ENCODE peak calls at places on chromosome 12, in six cellular contexts. One of them, this sample, is unnamed.

GRCh38 chr12:45122776-45123380 is 72.0 kb upstream of the DBX2 start:
- DNase-seq in right atrium auricular region: no peak
- DNase-seq in HFF-Myc: peak
- DNase-seq in thoracic aorta: no peak
- DNase-seq in endothelial cell: peak
- DNase-seq in pancreas: no peak
- DNase-seq in this sample: no peak

GRCh38 chr12:124921200-124922008 is 7.0 kb upstream of the UBC start:
- DNase-seq in endothelial cell: peak
- DNase-seq in right atrium auricular region: no peak
- DNase-seq in thoracic aorta: no peak
- DNase-seq in HFF-Myc: no peak
- DNase-seq in pancreas: peak
- DNase-seq in this sample: peak

GRCh38 chr12:86669010-86669409 is 412.8 kb upstream of the MGAT4C start:
- DNase-seq in pancreas: no peak
- DNase-seq in right atrium auricular region: no peak
- DNase-seq in thoracic aorta: no peak
- DNase-seq in HFF-Myc: no peak
- DNase-seq in endothelial cell: no peak
- DNase-seq in this sample: no peak

GRCh38 chr12:75852143-75852542 is 179.4 kb downstream of the PHLDA1 start:
- DNase-seq in right atrium auricular region: no peak
- DNase-seq in thoracic aorta: no peak
- DNase-seq in pancreas: no peak
- DNase-seq in HFF-Myc: no peak
- DNase-seq in endothelial cell: no peak
- DNase-seq in this sample: no peak

GRCh38 chr12:124304314-124304790 is 9.5 kb downstream of the RFLNA start:
- DNase-seq in pancreas: no peak
- DNase-seq in thoracic aorta: no peak
- DNase-seq in right atrium auricular region: no peak
- DNase-seq in endothelial cell: no peak
- DNase-seq in HFF-Myc: no peak
- DNase-seq in this sample: no peak

GRCh38 chr12:124477109-124477915 is 90.1 kb downstream of the NCOR2 start:
- DNase-seq in endothelial cell: no peak
- DNase-seq in HFF-Myc: no peak
- DNase-seq in pancreas: no peak
- DNase-seq in thoracic aorta: no peak
- DNase-seq in right atrium auricular region: no peak
- DNase-seq in this sample: no peak

GRCh38 chr12:121957831-121958515 is 39.6 kb downstream of the CFAP251 start:
- DNase-seq in HFF-Myc: no peak
- DNase-seq in endothelial cell: no peak
- DNase-seq in thoracic aorta: no peak
- DNase-seq in right atrium auricular region: no peak
- DNase-seq in pancreas: no peak
- DNase-seq in this sample: no peak

GRCh38 chr12:8532045-8532444 is 8.7 kb downstream of the CLEC4E start:
- DNase-seq in endothelial cell: no peak
- DNase-seq in right atrium auricular region: no peak
- DNase-seq in thoracic aorta: no peak
- DNase-seq in pancreas: no peak
- DNase-seq in HFF-Myc: no peak
- DNase-seq in this sample: no peak

GRCh38 chr12:116370886-116371580 is 93.5 kb upstream of the MED13L start:
- DNase-seq in right atrium auricular region: no peak
- DNase-seq in pancreas: no peak
- DNase-seq in thoracic aorta: no peak
- DNase-seq in HFF-Myc: no peak
- DNase-seq in endothelial cell: no peak
- DNase-seq in this sample: no peak

GRCh38 chr12:109771746-109772621 is 58.4 kb downstream of the FAM222A start:
- DNase-seq in HFF-Myc: no peak
- DNase-seq in right atrium auricular region: no peak
- DNase-seq in pancreas: peak
- DNase-seq in thoracic aorta: no peak
- DNase-seq in endothelial cell: no peak
- DNase-seq in this sample: peak

GRCh38 chr12:121446760-121447159 is 46.8 kb downstream of the RNF34 start:
- DNase-seq in right atrium auricular region: no peak
- DNase-seq in HFF-Myc: no peak
- DNase-seq in pancreas: no peak
- DNase-seq in endothelial cell: no peak
- DNase-seq in thoracic aorta: no peak
- DNase-seq in this sample: no peak

GRCh38 chr12:112380663-112381420 is 1.4 kb downstream of the HECTD4 start:
- DNase-seq in pancreas: no peak
- DNase-seq in thoracic aorta: no peak
- DNase-seq in HFF-Myc: no peak
- DNase-seq in right atrium auricular region: peak
- DNase-seq in endothelial cell: peak
- DNase-seq in this sample: peak

GRCh38 chr12:42030588-42030987 is 114.1 kb downstream of the GXYLT1 start:
- DNase-seq in HFF-Myc: no peak
- DNase-seq in thoracic aorta: no peak
- DNase-seq in right atrium auricular region: no peak
- DNase-seq in endothelial cell: no peak
- DNase-seq in pancreas: no peak
- DNase-seq in this sample: no peak

GRCh38 chr12:19518209-19518608 is 78.9 kb downstream of the AEBP2 start:
- DNase-seq in thoracic aorta: no peak
- DNase-seq in endothelial cell: no peak
- DNase-seq in pancreas: no peak
- DNase-seq in right atrium auricular region: no peak
- DNase-seq in HFF-Myc: no peak
- DNase-seq in this sample: no peak

GRCh38 chr12:27285395-27285794 is 41.3 kb downstream of the STK38L start:
- DNase-seq in thoracic aorta: no peak
- DNase-seq in endothelial cell: no peak
- DNase-seq in pancreas: no peak
- DNase-seq in right atrium auricular region: no peak
- DNase-seq in HFF-Myc: no peak
- DNase-seq in this sample: no peak

GRCh38 chr12:109612975-109613502 is 39.4 kb downstream of the MVK start:
- DNase-seq in thoracic aorta: no peak
- DNase-seq in HFF-Myc: no peak
- DNase-seq in right atrium auricular region: no peak
- DNase-seq in pancreas: no peak
- DNase-seq in endothelial cell: no peak
- DNase-seq in this sample: no peak

GRCh38 chr12:10186299-10186698 is 7.5 kb downstream of the TMEM52B start:
- DNase-seq in right atrium auricular region: peak
- DNase-seq in endothelial cell: no peak
- DNase-seq in HFF-Myc: no peak
- DNase-seq in thoracic aorta: no peak
- DNase-seq in pancreas: no peak
- DNase-seq in this sample: no peak

GRCh38 chr12:52019123-52019770 is 12.5 kb downstream of the TAMALIN start:
- DNase-seq in pancreas: no peak
- DNase-seq in endothelial cell: no peak
- DNase-seq in HFF-Myc: no peak
- DNase-seq in right atrium auricular region: no peak
- DNase-seq in thoracic aorta: no peak
- DNase-seq in this sample: no peak

GRCh38 chr12:52020126-52020525 is 13.4 kb downstream of the TAMALIN start:
- DNase-seq in pancreas: no peak
- DNase-seq in thoracic aorta: no peak
- DNase-seq in right atrium auricular region: no peak
- DNase-seq in HFF-Myc: no peak
- DNase-seq in endothelial cell: no peak
- DNase-seq in this sample: no peak

GRCh38 chr12:52018448-52019122 is 11.8 kb downstream of the TAMALIN start:
- DNase-seq in thoracic aorta: no peak
- DNase-seq in pancreas: no peak
- DNase-seq in HFF-Myc: no peak
- DNase-seq in right atrium auricular region: no peak
- DNase-seq in endothelial cell: no peak
- DNase-seq in this sample: no peak

GRCh38 chr12:52022841-52023181 is 16.1 kb downstream of the TAMALIN start:
- DNase-seq in endothelial cell: no peak
- DNase-seq in pancreas: no peak
- DNase-seq in right atrium auricular region: no peak
- DNase-seq in HFF-Myc: no peak
- DNase-seq in thoracic aorta: no peak
- DNase-seq in this sample: no peak

DNA sequence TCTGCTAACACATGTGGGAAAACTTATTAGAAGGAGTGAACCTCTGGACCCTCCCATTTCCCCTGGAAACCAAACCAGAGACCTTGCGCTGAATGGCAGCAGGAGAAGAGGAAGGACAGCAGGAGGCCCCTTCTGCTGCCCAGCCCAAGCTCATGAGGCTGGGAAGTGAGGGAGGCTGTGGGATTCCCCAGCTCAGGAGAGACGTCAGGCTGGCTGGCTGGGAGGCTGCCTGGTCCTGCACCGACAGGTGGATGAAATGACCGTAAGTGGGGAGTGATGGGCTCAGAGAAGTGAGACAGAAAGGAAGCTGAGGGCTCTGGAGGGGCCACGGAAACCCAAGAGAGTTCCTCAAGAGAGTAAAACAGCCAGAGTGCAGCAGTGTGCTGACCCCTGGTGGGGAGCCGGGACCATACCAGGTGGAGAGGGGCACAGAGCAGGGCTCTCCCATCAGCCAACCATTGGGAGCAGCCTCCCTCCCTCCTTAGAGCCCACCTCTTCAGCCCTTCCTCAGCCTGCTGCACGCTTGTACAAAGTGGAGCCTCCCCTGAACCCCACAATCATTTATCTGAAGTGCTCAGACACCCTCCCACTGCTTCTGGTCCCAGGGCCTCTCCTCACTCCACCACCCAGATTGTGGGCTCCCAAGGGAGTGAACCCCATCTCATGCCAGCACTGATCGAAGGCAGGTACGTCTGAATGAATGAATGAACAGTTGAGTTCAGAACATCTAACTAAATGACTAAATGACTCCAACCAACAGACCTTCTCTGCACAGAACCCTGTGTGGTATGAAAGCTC is 14.0 kb downstream of the TAMALIN start:
- DNase-seq in right atrium auricular region: no peak
- DNase-seq in pancreas: no peak
- DNase-seq in endothelial cell: peak
- DNase-seq in thoracic aorta: no peak
- DNase-seq in HFF-Myc: no peak
- DNase-seq in this sample: peak
- TF ChIP-seq CTCF in right atrium auricular region: peak
- TF ChIP-seq CTCF in pancreas: peak
- TF ChIP-seq CTCF in endothelial cell: peak
- TF ChIP-seq CTCF in thoracic aorta: peak
- TF ChIP-seq CTCF in HFF-Myc: peak
- TF ChIP-seq CTCF in this sample: no peak

DNA sequence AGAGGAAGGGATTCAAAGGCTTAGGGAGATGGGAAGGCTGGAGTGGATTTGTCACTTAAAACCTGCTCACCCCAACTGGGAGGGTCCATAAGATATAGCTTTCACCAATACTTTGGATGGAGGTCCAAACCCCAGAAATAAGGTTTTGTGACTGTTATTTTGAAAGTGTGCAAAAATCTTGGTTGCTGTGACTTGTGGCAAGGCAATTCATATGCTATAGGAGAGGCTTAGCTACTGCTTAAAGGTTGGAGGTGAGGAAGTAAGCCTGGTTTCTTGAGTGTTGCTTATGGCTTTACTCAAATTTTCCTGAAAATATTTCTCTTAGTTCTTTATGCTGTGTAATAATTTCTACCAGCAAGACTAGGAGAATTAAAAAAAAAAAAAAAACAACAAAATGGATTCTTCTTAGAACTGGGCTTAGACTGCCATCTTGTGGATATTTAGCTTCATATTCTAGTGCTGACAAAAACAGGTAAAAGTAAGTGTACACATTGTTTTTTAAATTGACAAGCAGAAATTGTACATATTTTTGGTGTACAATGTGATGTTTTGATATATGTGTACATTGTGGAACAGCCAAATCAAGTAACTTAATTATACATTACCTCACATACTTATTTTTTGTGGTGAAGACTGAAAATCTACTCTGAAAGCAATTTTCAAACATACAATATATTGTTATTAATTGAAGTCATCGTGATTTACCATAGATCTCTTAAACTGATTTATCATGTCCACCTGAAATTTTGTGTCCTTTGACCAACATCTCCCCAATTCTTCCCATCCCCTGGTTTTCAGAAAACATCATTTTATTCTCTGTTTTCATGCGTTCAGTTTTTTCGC is 23.0 kb downstream of the PDE6H start:
- DNase-seq in pancreas: no peak
- DNase-seq in right atrium auricular region: no peak
- DNase-seq in HFF-Myc: peak
- DNase-seq in endothelial cell: no peak
- DNase-seq in thoracic aorta: no peak
- DNase-seq in this sample: no peak
- TF ChIP-seq CTCF in pancreas: peak
- TF ChIP-seq CTCF in right atrium auricular region: no peak
- TF ChIP-seq CTCF in HFF-Myc: peak
- TF ChIP-seq CTCF in endothelial cell: peak
- TF ChIP-seq CTCF in thoracic aorta: peak
- TF ChIP-seq CTCF in this sample: peak

GRCh38 chr12:11623382-11623781 is 26.1 kb upstream of the ETV6 start:
- DNase-seq in HFF-Myc: no peak
- DNase-seq in thoracic aorta: no peak
- DNase-seq in pancreas: no peak
- DNase-seq in right atrium auricular region: no peak
- DNase-seq in endothelial cell: no peak
- DNase-seq in this sample: no peak

GRCh38 chr12:11624126-11624525 is 25.3 kb upstream of the ETV6 start:
- DNase-seq in endothelial cell: no peak
- DNase-seq in right atrium auricular region: no peak
- DNase-seq in pancreas: no peak
- DNase-seq in thoracic aorta: no peak
- DNase-seq in HFF-Myc: no peak
- DNase-seq in this sample: no peak

GRCh38 chr12:11622774-11623375 is 26.6 kb upstream of the ETV6 start:
- DNase-seq in endothelial cell: no peak
- DNase-seq in HFF-Myc: no peak
- DNase-seq in right atrium auricular region: no peak
- DNase-seq in thoracic aorta: no peak
- DNase-seq in pancreas: no peak
- DNase-seq in this sample: no peak

GRCh38 chr12:11621797-11622423 is 27.6 kb upstream of the ETV6 start:
- DNase-seq in pancreas: no peak
- DNase-seq in right atrium auricular region: no peak
- DNase-seq in endothelial cell: no peak
- DNase-seq in HFF-Myc: no peak
- DNase-seq in thoracic aorta: no peak
- DNase-seq in this sample: no peak
- TF ChIP-seq CTCF in pancreas: no peak
- TF ChIP-seq CTCF in right atrium auricular region: no peak
- TF ChIP-seq CTCF in endothelial cell: no peak
- TF ChIP-seq CTCF in HFF-Myc: peak
- TF ChIP-seq CTCF in thoracic aorta: no peak
- TF ChIP-seq CTCF in this sample: no peak

DNA sequence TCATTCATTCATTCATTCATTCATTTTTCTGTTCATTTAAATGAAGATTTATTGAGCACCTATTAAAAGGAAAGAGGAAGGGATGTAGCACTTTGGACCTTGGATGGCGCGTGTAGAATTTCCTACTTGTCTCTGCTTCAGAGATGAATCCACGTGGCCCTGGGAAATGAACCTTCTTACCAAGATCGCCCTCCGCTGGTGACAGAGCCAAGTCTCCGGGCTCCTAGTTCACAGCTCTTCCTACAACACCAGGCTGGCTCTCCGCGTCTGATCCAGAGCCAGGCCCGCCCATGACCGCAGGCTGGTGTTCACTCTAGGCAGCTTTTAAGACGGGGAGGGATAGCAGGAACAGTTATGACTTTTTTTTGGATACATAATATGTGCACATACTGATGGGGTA is 70.9 kb upstream of the PIWIL1 start:
- DNase-seq in pancreas: no peak
- DNase-seq in thoracic aorta: no peak
- DNase-seq in endothelial cell: no peak
- DNase-seq in right atrium auricular region: no peak
- DNase-seq in HFF-Myc: no peak
- DNase-seq in this sample: no peak
- TF ChIP-seq CTCF in pancreas: no peak
- TF ChIP-seq CTCF in thoracic aorta: no peak
- TF ChIP-seq CTCF in endothelial cell: no peak
- TF ChIP-seq CTCF in right atrium auricular region: no peak
- TF ChIP-seq CTCF in HFF-Myc: no peak
- TF ChIP-seq CTCF in this sample: no peak